ENCODE peak calls at places on chromosomes 4 and X, in four cellular contexts. C is K562, K is GM12878, L is endothelial cell of umbilical vein. Z is an unnamed sample.

GRCh38 chr4:37934609-37935008 is 25.6 kb upstream of the PTTG2 start:
- DNase-seq in L (no peak), K (no peak), C (no peak), Z (no peak)

GRCh38 chr4:18113710-18114331 is 92.3 kb upstream of the LCORL start:
- DNase-seq in C (no peak), L (peak), K (no peak), Z (no peak)

GRCh38 chr4:78602334-78602733 is 50.8 kb downstream of the ANXA3 start:
- DNase-seq in K (no peak), C (no peak), L (no peak), Z (no peak)

GRCh38 chrX:129701624-129702069 is 37.1 kb upstream of the XPNPEP2 start:
- DNase-seq in C (no peak), K (no peak), L (no peak), Z (peak)

GRCh38 chrX:56920338-56920997 is 74.9 kb downstream of the SPIN3 start:
- DNase-seq in K (no peak), L (no peak), C (no peak), Z (no peak)

GRCh38 chr4:108426493-108426892 is 193.9 kb upstream of the RPL34 start:
- DNase-seq in C (no peak), L (no peak), K (no peak), Z (peak)

GRCh38 chr4:8722556-8722955 is 130.0 kb downstream of the CPZ start:
- DNase-seq in K (no peak), L (no peak), C (no peak), Z (no peak)

GRCh38 chrX:12791253-12792228 is at the start of gene PRPS2:
- DNase-seq in K (no peak), L (peak), C (peak), Z (peak)

GRCh38 chr4:94407846-94408245 is 43.9 kb upstream of the PDLIM5 start:
- DNase-seq in L (no peak), C (no peak), K (no peak), Z (peak)

GRCh38 chr4:8280158-8280875 is 10.8 kb downstream of the HTRA3 start:
- DNase-seq in C (no peak), K (no peak), L (no peak), Z (no peak)

GRCh38 chr4:76659103-76659490 is 224.1 kb downstream of the SHROOM3 start:
- DNase-seq in L (no peak), C (no peak), K (no peak), Z (peak)

GRCh38 chrX:127558811-127559210 is 493.4 kb downstream of the ACTRT1 start:
- DNase-seq in C (no peak), L (no peak), K (no peak), Z (no peak)

GRCh38 chrX:3550160-3550765 is 163.2 kb downstream of the PRKX start:
- DNase-seq in K (no peak), L (no peak), C (peak), Z (no peak)

GRCh38 chr4:104531390-104531789 is 36.7 kb upstream of the CXXC4 start:
- DNase-seq in L (no peak), C (no peak), K (no peak), Z (no peak)

GRCh38 chr4:184746532-184746870 is 12.6 kb upstream of the CENPU start:
- DNase-seq in L (no peak), C (no peak), K (no peak), Z (peak)

GRCh38 chrX:124925681-124926080 is 394.0 kb upstream of the TEX13C start:
- DNase-seq in L (no peak), C (no peak), K (no peak), Z (no peak)

GRCh38 chr4:160523236-160523635 is 1420.4 kb downstream of the RAPGEF2 start:
- DNase-seq in L (no peak), C (no peak), K (no peak), Z (no peak)

GRCh38 chr4:105923507-105924238 is 28.4 kb downstream of the NPNT start:
- DNase-seq in K (no peak), C (no peak), L (no peak), Z (no peak)

GRCh38 chr4:113588895-113589668 is 172.5 kb downstream of the CAMK2D start:
- DNase-seq in L (no peak), K (no peak), C (no peak), Z (peak)

GRCh38 chr4:140884431-140885058 is 128.4 kb upstream of the TBC1D9 start:
- DNase-seq in K (peak), L (peak), C (peak), Z (peak)

GRCh38 chrX:118519411-118520205 is 24.0 kb downstream of the DOCK11 start:
- DNase-seq in C (no peak), K (no peak), L (no peak), Z (peak)

GRCh38 chr4:98929341-98930267 is 671 bp upstream of the EIF4E start:
- DNase-seq in L (peak), K (peak), C (peak), Z (peak)

GRCh38 chr4:155587766-155588165 is 78.9 kb upstream of the GUCY1A1 start:
- DNase-seq in L (no peak), K (no peak), C (no peak), Z (no peak)

GRCh38 chr4:158850371-158850770 is 81.5 kb downstream of the FNIP2 start:
- DNase-seq in C (no peak), K (no peak), L (no peak), Z (no peak)

GRCh38 chr4:112515278-112516075 is 503 bp downstream of the NEUROG2 start:
- DNase-seq in L (peak), C (peak), K (no peak), Z (no peak)

GRCh38 chrX:30981968-30982367 is 89.9 kb downstream of the FTHL17 start:
- DNase-seq in L (no peak), K (no peak), C (no peak), Z (no peak)

GRCh38 chr4:110586137-110586850 is 36.6 kb downstream of the PITX2 start:
- DNase-seq in L (peak), K (no peak), C (peak), Z (peak)

GRCh38 chr4:52588097-52588496 is 71.0 kb downstream of the USP46 start:
- DNase-seq in K (no peak), C (peak), L (peak), Z (peak)

GRCh38 chrX:18549643-18550042 is 122.3 kb downstream of the RS1 start:
- DNase-seq in C (no peak), K (no peak), L (no peak), Z (no peak)

GRCh38 chr4:53702334-53703266 is 111.3 kb upstream of the LNX1 start:
- DNase-seq in C (no peak), K (peak), L (peak), Z (peak)

GRCh38 chr4:48189731-48190130 is 55.7 kb upstream of the TXK start:
- DNase-seq in C (no peak), K (no peak), L (no peak), Z (no peak)

GRCh38 chr4:6308890-6309643 is 39.4 kb downstream of the WFS1 start:
- DNase-seq in C (no peak), L (peak), K (no peak), Z (no peak)

GRCh38 chr4:77176606-77177005 is 19.6 kb downstream of the CCNG2 start:
- DNase-seq in K (no peak), L (no peak), C (no peak), Z (no peak)

GRCh38 chr4:36237366-36238353 is 6.7 kb downstream of the ARAP2 start:
- DNase-seq in C (no peak), K (no peak), L (no peak), Z (no peak)

GRCh38 chr4:30746735-30747134 is 26.6 kb downstream of the PCDH7 start:
- DNase-seq in L (no peak), K (no peak), C (no peak), Z (no peak)

GRCh38 chrX:113980953-113981352 is 602.9 kb upstream of the HTR2C start:
- DNase-seq in K (no peak), C (no peak), L (no peak), Z (no peak)

GRCh38 chr4:147096667-147097604 is 151.3 kb upstream of the TTC29 start:
- DNase-seq in C (peak), L (peak), K (no peak), Z (peak)
- TF ChIP-seq FOS in C (no peak), L (no peak), K (no peak), Z (no peak)

GRCh38 chrX:66074920-66075879 is 35.3 kb upstream of the VSIG4 start:
- DNase-seq in C (no peak), K (peak), L (no peak), Z (no peak)
- TF ChIP-seq FOS in C (no peak), K (no peak), L (no peak), Z (no peak)

GRCh38 chrX:10926404-10926803 is 184.7 kb upstream of the HCCS start:
- DNase-seq in K (no peak), L (no peak), C (no peak), Z (no peak)
- TF ChIP-seq FOS in K (no peak), L (no peak), C (no peak), Z (no peak)

DNA sequence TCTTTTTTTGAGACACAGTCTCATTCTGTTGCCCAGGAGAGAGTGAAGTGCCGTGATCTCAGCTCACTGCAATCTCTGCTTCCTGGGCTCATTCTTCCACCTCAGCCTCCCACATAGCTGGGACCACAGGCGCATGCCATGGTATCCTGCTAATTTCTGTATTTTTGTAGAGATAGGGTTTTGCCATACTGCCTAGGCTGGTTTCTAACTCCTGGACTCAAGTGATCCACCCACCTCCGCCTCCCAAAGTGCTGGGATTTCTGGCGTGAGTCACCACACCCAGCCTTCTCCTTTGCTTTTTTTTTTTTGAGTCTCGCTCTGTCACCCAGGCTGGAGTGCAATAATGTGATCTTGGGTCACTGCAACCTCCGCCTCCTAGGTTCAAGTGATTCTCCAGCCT is 94.1 kb downstream of the PDS5A start:
- DNase-seq in C (no peak), L (no peak), K (no peak), Z (peak)
- TF ChIP-seq FOS in C (no peak), L (no peak), K (no peak), Z (no peak)

GRCh38 chrX:115018944-115019343 is 1.5 kb upstream of the IL13RA2 start:
- DNase-seq in L (no peak), C (no peak), K (no peak), Z (no peak)

GRCh38 chrX:115021121-115021520 is 3.7 kb upstream of the IL13RA2 start:
- DNase-seq in L (no peak), C (no peak), K (no peak), Z (peak)

GRCh38 chrX:115018040-115018647 is 728 bp upstream of the IL13RA2 start:
- DNase-seq in L (no peak), K (no peak), C (no peak), Z (no peak)

GRCh38 chrX:115023811-115024210 is 6.4 kb upstream of the IL13RA2 start:
- DNase-seq in C (no peak), L (no peak), K (no peak), Z (no peak)

GRCh38 chrX:115023139-115023538 is 5.7 kb upstream of the IL13RA2 start:
- DNase-seq in C (peak), L (peak), K (no peak), Z (peak)
- TF ChIP-seq FOS in C (no peak), L (peak), K (no peak), Z (peak)

Z was measured in IMR-90.